ENCODE peak calls at places on chromosome 14, in eight cellular contexts. K is mammary epithelial cell; X is upper lobe of right lung; G is astrocyte of the cerebellum; M is AG10803; C is tibial nerve; P is CD8-positive, alpha-beta T cell; W is WERI-Rb-1. D is an unnamed sample.

GRCh38 chr14:24389266-24389855 is 9.4 kb upstream of the NYNRIN start:
- DNase-seq in C (no peak), G (no peak), X (no peak), P (no peak), M (no peak), K (no peak), W (no peak), D (no peak)

GRCh38 chr14:103474893-103475292 is 47.7 kb downstream of the CKB start:
- DNase-seq in P (no peak), W (no peak), M (no peak), K (no peak), C (no peak), G (no peak), X (no peak), D (no peak)

GRCh38 chr14:99816217-99816616 is 23.0 kb downstream of the EML1 start:
- DNase-seq in G (no peak), X (no peak), W (no peak), M (no peak), P (no peak), K (no peak), C (no peak), D (no peak)

GRCh38 chr14:25833341-25834121 is 764.3 kb downstream of the NOVA1 start:
- DNase-seq in X (no peak), C (no peak), W (peak), M (no peak), G (peak), K (no peak), P (no peak), D (no peak)

GRCh38 chr14:80663541-80663940 is 278.0 kb downstream of the CEP128 start:
- DNase-seq in W (no peak), M (no peak), C (no peak), X (no peak), K (no peak), P (no peak), G (no peak), D (no peak)

GRCh38 chr14:65303185-65303901 is 109.2 kb upstream of the FUT8 start:
- DNase-seq in P (no peak), M (peak), X (no peak), C (no peak), W (peak), G (no peak), K (peak), D (no peak)

GRCh38 chr14:65961004-65961403 is 525.2 kb upstream of the CCDC196 start:
- DNase-seq in K (peak), C (no peak), G (no peak), P (peak), M (peak), X (peak), W (peak), D (no peak)

GRCh38 chr14:41558527-41558926 is 48.1 kb upstream of the LRFN5 start:
- DNase-seq in C (no peak), G (no peak), W (no peak), P (no peak), M (no peak), X (no peak), K (no peak), D (no peak)

GRCh38 chr14:95597784-95598204 is 62.9 kb downstream of the GLRX5 start:
- DNase-seq in M (peak), X (no peak), K (peak), W (peak), G (no peak), C (no peak), P (no peak), D (no peak)

GRCh38 chr14:66379116-66379515 is 107.1 kb upstream of the CCDC196 start:
- DNase-seq in X (no peak), W (no peak), K (peak), C (no peak), G (no peak), P (no peak), M (no peak), D (no peak)

GRCh38 chr14:72182773-72183432 is 250.7 kb downstream of the RGS6 start:
- DNase-seq in P (no peak), X (no peak), C (no peak), K (no peak), W (no peak), G (no peak), M (no peak), D (no peak)

GRCh38 chr14:96793547-96793946 is 3.6 kb upstream of the VRK1 start:
- DNase-seq in G (no peak), X (no peak), P (no peak), K (peak), C (no peak), W (no peak), M (no peak), D (no peak)

GRCh38 chr14:74705607-74706006 is 7.3 kb downstream of the AREL1 start:
- DNase-seq in M (no peak), W (no peak), K (no peak), X (no peak), C (no peak), P (no peak), G (no peak), D (no peak)

GRCh38 chr14:73058923-73059311 is 583 bp downstream of the RBM25 start:
- DNase-seq in X (no peak), G (no peak), C (no peak), W (peak), M (peak), P (no peak), K (peak), D (no peak)

GRCh38 chr14:29282169-29282568 is 515.6 kb downstream of the FOXG1 start:
- DNase-seq in P (no peak), W (no peak), K (no peak), X (no peak), C (no peak), M (peak), G (no peak), D (peak)

GRCh38 chr14:84421611-84422010 is 1108.3 kb upstream of the FLRT2 start:
- DNase-seq in C (no peak), P (no peak), G (no peak), K (peak), M (no peak), W (no peak), X (no peak), D (no peak)

GRCh38 chr14:99280852-99281251 is 8.9 kb upstream of the BCL11B start:
- DNase-seq in M (no peak), X (no peak), W (no peak), K (no peak), G (no peak), C (no peak), P (no peak), D (no peak)

GRCh38 chr14:102805454-102805891 is 28.2 kb downstream of the TRAF3 start:
- DNase-seq in K (peak), P (no peak), G (peak), C (no peak), W (no peak), X (no peak), M (peak), D (no peak)

GRCh38 chr14:20247651-20248246 is 8.7 kb downstream of the OR11H4 start:
- DNase-seq in C (no peak), X (no peak), M (no peak), K (peak), W (no peak), G (no peak), P (no peak), D (no peak)

GRCh38 chr14:83733670-83734069 is 1796.3 kb upstream of the FLRT2 start:
- DNase-seq in P (no peak), C (no peak), X (no peak), G (no peak), K (no peak), M (no peak), W (no peak), D (no peak)

GRCh38 chr14:48035836-48036235 is 360.4 kb upstream of the MDGA2 start:
- DNase-seq in P (no peak), K (no peak), X (peak), M (no peak), C (no peak), G (no peak), W (peak), D (no peak)

GRCh38 chr14:67857778-67858350 is 38.3 kb downstream of the RAD51B start:
- DNase-seq in X (no peak), M (no peak), P (no peak), K (no peak), G (no peak), W (no peak), C (no peak), D (no peak)

GRCh38 chr14:36747411-36748184 is 85.9 kb downstream of the PAX9 start:
- DNase-seq in W (no peak), X (no peak), C (no peak), K (no peak), G (no peak), M (peak), P (no peak), D (no peak)

GRCh38 chr14:85535916-85536834 is 6.2 kb downstream of the FLRT2 start:
- DNase-seq in K (peak), P (no peak), X (no peak), M (peak), G (no peak), W (no peak), C (no peak), D (no peak)

GRCh38 chr14:81991998-81992397 is 458.3 kb upstream of the SEL1L start:
- DNase-seq in W (no peak), C (no peak), P (no peak), X (no peak), K (no peak), G (no peak), M (no peak), D (no peak)

GRCh38 chr14:66330218-66330617 is 156.0 kb upstream of the CCDC196 start:
- DNase-seq in G (no peak), K (no peak), W (no peak), C (no peak), P (no peak), X (no peak), M (no peak), D (no peak)

GRCh38 chr14:91911474-91912032 is 35.9 kb downstream of the FBLN5 start:
- DNase-seq in M (peak), X (no peak), P (peak), W (peak), C (no peak), G (no peak), K (peak), D (no peak)

GRCh38 chr14:99194136-99194535 is 77.9 kb downstream of the BCL11B start:
- DNase-seq in K (no peak), P (no peak), X (no peak), M (no peak), G (no peak), W (no peak), C (no peak), D (no peak)

GRCh38 chr14:21866479-21866878 is 192.9 kb upstream of the OR4E1 start:
- DNase-seq in C (no peak), W (no peak), X (no peak), G (no peak), K (peak), P (no peak), M (no peak), D (no peak)

GRCh38 chr14:39376671-39377403 is 55.4 kb downstream of the FBXO33 start:
- DNase-seq in G (no peak), M (peak), P (no peak), C (no peak), K (no peak), X (no peak), W (no peak), D (no peak)

GRCh38 chr14:23094666-23095195 is at the start of gene ACIN1:
- DNase-seq in K (peak), W (peak), M (peak), C (peak), X (peak), P (peak), G (peak), D (peak)

GRCh38 chr14:56810850-56811595 is 744 bp upstream of the OTX2 start:
- DNase-seq in K (no peak), P (no peak), G (no peak), X (no peak), M (no peak), W (peak), C (no peak), D (no peak)
- H3K4me3 ChIP-seq in K (no peak), P (no peak), G (no peak), X (no peak), M (no peak), W (peak), C (no peak), D (no peak)

GRCh38 chr14:61280526-61281185 is 482 bp downstream of the TMEM30B start:
- DNase-seq in M (peak), X (peak), G (no peak), C (peak), K (peak), W (no peak), P (peak), D (no peak)

GRCh38 chr14:61281186-61281676 is at the start of gene TMEM30B:
- DNase-seq in K (peak), M (no peak), G (no peak), P (peak), X (peak), C (no peak), W (no peak), D (no peak)

GRCh38 chr14:61280092-61280525 is 1.0 kb downstream of the TMEM30B start:
- DNase-seq in W (no peak), X (peak), K (no peak), P (no peak), G (no peak), C (no peak), M (no peak), D (no peak)

GRCh38 chr14:61282746-61283145 is 1.6 kb upstream of the TMEM30B start:
- DNase-seq in G (no peak), M (no peak), C (no peak), W (no peak), X (no peak), K (peak), P (no peak), D (no peak)

GRCh38 chr14:61281911-61282310 is 773 bp upstream of the TMEM30B start:
- DNase-seq in K (no peak), P (no peak), M (peak), W (no peak), C (no peak), X (no peak), G (no peak), D (no peak)
- H3K4me3 ChIP-seq in K (peak), P (no peak), M (no peak), W (no peak), C (no peak), X (peak), G (no peak), D (no peak)

GRCh38 chr14:55938249-55938791 is 179.9 kb upstream of the PELI2 start:
- DNase-seq in X (no peak), K (peak), P (no peak), W (no peak), G (no peak), M (peak), C (no peak), D (peak)
- H3K4me3 ChIP-seq in X (no peak), K (no peak), P (no peak), W (no peak), G (no peak), M (no peak), C (no peak), D (no peak)

GRCh38 chr14:58969951-58970751 is 218.3 kb upstream of the DAAM1 start:
- DNase-seq in X (no peak), C (no peak), G (no peak), P (no peak), M (peak), K (no peak), W (no peak), D (no peak)
- H3K4me3 ChIP-seq in X (no peak), C (no peak), G (no peak), P (no peak), M (no peak), K (no peak), W (no peak), D (no peak)

DNA sequence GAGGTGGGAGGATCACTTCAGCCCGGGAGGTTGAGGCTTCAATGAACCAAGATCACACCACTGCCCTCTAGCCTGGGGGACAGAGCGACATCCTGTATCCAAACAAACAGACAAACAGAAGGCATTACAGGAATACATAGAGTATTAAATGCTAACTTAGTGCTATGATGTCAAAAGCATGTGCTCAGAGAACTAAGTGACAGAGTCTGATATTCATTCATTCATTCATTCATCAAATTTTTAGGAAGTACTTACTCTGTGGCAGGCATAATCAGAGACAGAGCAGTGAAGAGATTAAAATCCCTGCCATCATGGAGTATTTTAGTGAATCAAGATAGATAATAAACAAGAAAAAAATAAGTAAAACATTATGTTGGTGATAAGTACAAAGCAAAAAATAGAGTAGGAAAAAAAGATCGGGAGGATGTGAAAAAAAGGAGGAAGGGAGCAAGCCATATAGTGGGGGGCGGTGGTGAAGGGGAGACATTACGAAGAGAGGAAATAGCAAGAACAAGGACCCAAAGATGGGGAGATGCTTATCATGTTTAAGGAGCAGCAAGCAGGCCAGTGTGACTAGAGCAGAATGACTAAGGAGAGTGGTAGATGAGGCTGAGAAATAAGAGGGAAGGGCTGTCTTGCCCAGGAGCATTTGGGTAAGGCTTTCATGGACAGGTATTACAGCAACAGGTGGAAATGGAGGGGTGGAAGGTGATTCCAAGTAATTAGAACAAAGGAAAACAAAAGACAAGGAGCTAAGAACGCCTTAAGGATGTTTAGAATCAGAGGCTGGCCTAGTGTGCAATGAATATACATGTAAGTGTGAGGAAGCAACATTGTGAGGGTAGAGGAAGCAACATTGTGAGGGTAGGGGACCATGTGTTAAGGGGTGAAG is 2.8 kb downstream of the MAP4K5 start:
- DNase-seq in X (no peak), P (no peak), G (no peak), W (no peak), K (peak), C (no peak), M (no peak), D (no peak)
- H3K4me3 ChIP-seq in X (no peak), P (no peak), G (peak), W (no peak), K (peak), C (no peak), M (peak), D (peak)

GRCh38 chr14:63203015-63203414 is 1.2 kb upstream of the RHOJ start:
- DNase-seq in W (no peak), C (no peak), K (no peak), P (no peak), M (no peak), G (no peak), X (no peak), D (no peak)
- H3K4me3 ChIP-seq in W (no peak), C (no peak), K (no peak), P (no peak), M (no peak), G (no peak), X (no peak), D (no peak)

GRCh38 chr14:92934196-92935085 is 11.5 kb downstream of the CHGA start:
- DNase-seq in X (no peak), C (no peak), P (no peak), G (no peak), W (peak), M (no peak), K (no peak), D (no peak)

GRCh38 chr14:92933481-92933880 is 10.5 kb downstream of the CHGA start:
- DNase-seq in M (no peak), P (no peak), C (no peak), G (no peak), K (no peak), W (no peak), X (no peak), D (no peak)

GRCh38 chr14:92931681-92932447 is 8.9 kb downstream of the CHGA start:
- DNase-seq in W (no peak), K (no peak), G (no peak), P (no peak), M (no peak), C (no peak), X (no peak), D (no peak)

GRCh38 chr14:92930737-92931602 is 8.0 kb downstream of the CHGA start:
- DNase-seq in X (no peak), W (no peak), P (no peak), M (peak), C (no peak), K (peak), G (no peak), D (no peak)

DNA sequence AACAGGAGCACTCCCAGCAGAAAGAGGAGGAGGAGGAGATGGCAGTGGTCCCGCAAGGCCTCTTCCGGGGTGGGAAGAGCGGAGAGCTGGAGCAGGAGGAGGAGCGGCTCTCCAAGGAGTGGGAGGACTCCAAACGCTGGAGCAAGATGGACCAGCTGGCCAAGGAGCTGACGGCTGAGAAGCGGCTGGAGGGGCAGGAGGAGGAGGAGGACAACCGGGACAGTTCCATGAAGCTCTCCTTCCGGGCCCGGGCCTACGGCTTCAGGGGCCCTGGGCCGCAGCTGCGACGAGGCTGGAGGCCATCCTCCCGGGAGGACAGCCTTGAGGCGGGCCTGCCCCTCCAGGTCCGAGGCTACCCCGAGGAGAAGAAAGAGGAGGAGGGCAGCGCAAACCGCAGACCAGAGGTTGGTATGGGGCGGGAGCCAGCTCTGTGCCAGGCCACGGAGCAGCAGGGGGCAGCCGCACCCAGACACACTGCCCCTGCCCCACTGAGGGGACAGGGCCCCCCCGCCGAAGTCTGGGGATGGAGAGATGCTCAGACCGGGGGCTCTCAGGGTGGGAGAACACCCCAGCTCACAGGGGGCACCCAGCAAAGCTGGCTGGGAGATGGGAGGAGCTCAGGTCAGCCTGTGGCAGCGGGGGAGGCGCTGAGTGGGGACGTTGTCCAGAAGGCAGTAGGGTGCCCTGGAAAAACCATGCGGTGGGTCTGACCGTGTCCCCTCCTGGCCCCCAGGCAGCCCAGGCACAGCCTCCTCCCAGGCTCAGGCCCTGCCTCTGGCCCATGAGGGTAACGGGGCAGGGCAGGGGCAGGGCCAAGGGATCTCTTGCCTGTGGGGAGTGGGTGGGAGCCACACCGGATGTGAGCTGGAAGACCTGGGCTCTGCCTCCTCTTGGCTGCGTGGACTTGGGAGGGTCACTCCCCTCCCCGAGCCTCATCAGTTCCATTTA is 9.8 kb downstream of the CHGA start:
- DNase-seq in X (no peak), G (no peak), C (no peak), K (no peak), P (no peak), W (no peak), M (no peak), D (no peak)
- H3K4me3 ChIP-seq in X (no peak), G (no peak), C (no peak), K (no peak), P (no peak), W (no peak), M (no peak), D (no peak)

GRCh38 chr14:105168979-105169507 is 467 bp upstream of the JAG2 start:
- DNase-seq in G (no peak), C (no peak), M (no peak), K (peak), P (no peak), W (peak), X (no peak), D (no peak)
- H3K4me3 ChIP-seq in G (no peak), C (no peak), M (no peak), K (no peak), P (peak), W (peak), X (peak), D (no peak)

GRCh38 chr14:76904740-76905569 is 78.7 kb downstream of the LRRC74A start:
- DNase-seq in X (peak), C (no peak), G (peak), P (peak), M (peak), K (peak), W (no peak), D (peak)
- H3K4me3 ChIP-seq in X (no peak), C (no peak), G (no peak), P (peak), M (peak), K (no peak), W (no peak), D (peak)

D was measured in AG04450.